ENCODE peak calls at places on chromosomes 12 and 14, in seven cellular contexts. J is stomach, X is K562, E is tibial nerve, W is ovary, R is transverse colon, D is suprapubic skin. S is an unnamed sample. For H3K9me3, the result is how much of the 10 kb centered on the place peaks cover.

GRCh38 chr14:51823706-51824105 is 36.7 kb upstream of the GNG2 start:
- DNase-seq in J (no peak), X (no peak), E (no peak), W (no peak), R (no peak), D (no peak), S (no peak)

GRCh38 chr12:62291888-62292760 is 31.9 kb downstream of the USP15 start:
- DNase-seq in J (no peak), X (no peak), E (no peak), W (no peak), R (no peak), D (no peak), S (no peak)

GRCh38 chr12:6161124-6161882 is 36.8 kb upstream of the VWF start:
- DNase-seq in J (no peak), X (no peak), E (no peak), W (no peak), R (no peak), D (no peak), S (no peak)

GRCh38 chr12:69389836-69390235 is 30.3 kb downstream of the YEATS4 start:
- DNase-seq in J (no peak), X (no peak), E (no peak), W (no peak), R (no peak), D (no peak), S (no peak)

GRCh38 chr12:124399622-124400021 is 104.7 kb downstream of the RFLNA start:
- DNase-seq in J (no peak), X (peak), E (no peak), W (peak), R (peak), D (no peak), S (no peak)

GRCh38 chr14:71725802-71726638 is 206.2 kb upstream of the RGS6 start:
- DNase-seq in J (no peak), X (no peak), E (no peak), W (no peak), R (no peak), D (no peak), S (no peak)

GRCh38 chr12:14902465-14902864 is 16.8 kb upstream of the MGP start:
- DNase-seq in J (no peak), X (no peak), E (no peak), W (no peak), R (no peak), D (no peak), S (no peak)

GRCh38 chr12:121803861-121804416 is at the start of gene SETD1B:
- DNase-seq in J (peak), X (peak), E (no peak), W (peak), R (peak), D (peak), S (peak)

GRCh38 chr12:31855427-31855826 is 103.8 kb upstream of the RESF1 start:
- DNase-seq in J (no peak), X (no peak), E (no peak), W (no peak), R (no peak), D (no peak), S (no peak)

GRCh38 chr12:31850268-31850667 is 108.9 kb upstream of the RESF1 start:
- DNase-seq in J (no peak), X (no peak), E (no peak), W (no peak), R (no peak), D (no peak), S (no peak)

GRCh38 chr12:31853520-31853919 is 105.7 kb upstream of the RESF1 start:
- DNase-seq in J (no peak), X (no peak), E (no peak), W (no peak), R (no peak), D (no peak), S (no peak)

GRCh38 chr12:31849090-31849687 is 110.0 kb upstream of the RESF1 start:
- DNase-seq in J (no peak), X (peak), E (no peak), W (no peak), R (no peak), D (no peak), S (no peak)

DNA sequence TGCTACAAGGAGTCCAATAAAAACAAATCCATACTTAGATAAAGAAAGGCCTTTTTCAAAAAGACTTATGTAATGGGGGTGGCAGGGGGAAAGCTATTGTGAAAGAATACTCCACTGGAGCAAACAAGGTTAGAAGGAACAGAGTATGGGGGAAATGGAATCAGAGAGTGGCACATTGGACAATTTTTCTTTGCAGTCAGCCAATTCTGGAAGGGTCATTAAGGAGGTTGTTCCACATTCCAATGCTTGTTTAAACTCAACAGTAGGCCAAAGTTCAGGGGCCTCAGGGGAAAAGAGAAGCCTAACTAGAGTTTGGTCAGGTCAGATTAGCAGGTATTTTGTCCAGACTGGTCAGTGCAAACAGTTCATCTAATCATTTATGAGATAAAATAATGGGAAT is 105.2 kb upstream of the RESF1 start:
- DNase-seq in J (no peak), X (no peak), E (no peak), W (no peak), R (no peak), D (no peak), S (no peak)
- TF ChIP-seq EP300 in J (no peak), X (no peak), E (no peak), W (no peak), R (no peak), D (no peak), S (no peak)

GRCh38 chr14:28821993-28822392 is 55.4 kb downstream of the FOXG1 start:
- DNase-seq in J (no peak), X (no peak), E (no peak), W (no peak), R (no peak), D (no peak), S (no peak)
- H3K9me3 ChIP-seq in J (under half), X (under half), E (under half), W (under half), R (under half), D (under half), S (under half)

GRCh38 chr14:69535230-69535848 is 39.3 kb downstream of the CCDC177 start:
- DNase-seq in J (peak), X (peak), E (no peak), W (peak), R (peak), D (no peak), S (no peak)
- TF ChIP-seq CTCF in J (peak), X (peak), E (peak), W (no peak), R (peak), D (peak), S (no peak)

GRCh38 chr12:67773896-67774295 is 125.4 kb downstream of the DYRK2 start:
- DNase-seq in J (no peak), X (no peak), E (no peak), W (no peak), R (no peak), D (no peak), S (no peak)

GRCh38 chr12:67774983-67775587 is 126.5 kb downstream of the DYRK2 start:
- DNase-seq in J (no peak), X (no peak), E (no peak), W (no peak), R (no peak), D (no peak), S (no peak)

GRCh38 chr12:67772276-67773169 is 124.0 kb downstream of the DYRK2 start:
- DNase-seq in J (no peak), X (no peak), E (no peak), W (no peak), R (no peak), D (no peak), S (peak)
- TF ChIP-seq EP300 in J (no peak), X (no peak), E (no peak), W (no peak), R (no peak), D (no peak), S (no peak)

DNA sequence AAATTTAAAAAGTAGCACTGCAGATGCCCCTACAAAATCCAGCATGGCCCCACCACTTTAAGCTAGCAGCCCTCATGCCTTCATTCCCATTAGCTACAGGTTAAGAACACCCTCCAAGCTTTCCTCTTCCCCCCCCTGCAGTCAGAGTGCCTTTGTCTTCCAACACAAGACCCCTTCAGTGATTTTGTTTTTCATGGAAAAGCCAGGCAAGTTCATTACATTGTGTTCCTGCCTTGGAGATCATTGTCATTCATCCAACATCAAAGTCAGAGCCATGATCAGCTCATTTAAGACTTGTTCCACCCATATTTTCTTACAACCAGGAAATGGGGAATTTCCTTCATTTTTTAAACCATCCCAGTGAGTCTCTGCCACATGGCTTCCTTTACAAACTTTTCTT is 765.5 kb downstream of the MED13L start:
- DNase-seq in J (no peak), X (no peak), E (no peak), W (no peak), R (no peak), D (no peak), S (no peak)
- H3K9me3 ChIP-seq in J (under half), X (under half), E (under half), W (under half), R (under half), D (under half), S (under half)

DNA sequence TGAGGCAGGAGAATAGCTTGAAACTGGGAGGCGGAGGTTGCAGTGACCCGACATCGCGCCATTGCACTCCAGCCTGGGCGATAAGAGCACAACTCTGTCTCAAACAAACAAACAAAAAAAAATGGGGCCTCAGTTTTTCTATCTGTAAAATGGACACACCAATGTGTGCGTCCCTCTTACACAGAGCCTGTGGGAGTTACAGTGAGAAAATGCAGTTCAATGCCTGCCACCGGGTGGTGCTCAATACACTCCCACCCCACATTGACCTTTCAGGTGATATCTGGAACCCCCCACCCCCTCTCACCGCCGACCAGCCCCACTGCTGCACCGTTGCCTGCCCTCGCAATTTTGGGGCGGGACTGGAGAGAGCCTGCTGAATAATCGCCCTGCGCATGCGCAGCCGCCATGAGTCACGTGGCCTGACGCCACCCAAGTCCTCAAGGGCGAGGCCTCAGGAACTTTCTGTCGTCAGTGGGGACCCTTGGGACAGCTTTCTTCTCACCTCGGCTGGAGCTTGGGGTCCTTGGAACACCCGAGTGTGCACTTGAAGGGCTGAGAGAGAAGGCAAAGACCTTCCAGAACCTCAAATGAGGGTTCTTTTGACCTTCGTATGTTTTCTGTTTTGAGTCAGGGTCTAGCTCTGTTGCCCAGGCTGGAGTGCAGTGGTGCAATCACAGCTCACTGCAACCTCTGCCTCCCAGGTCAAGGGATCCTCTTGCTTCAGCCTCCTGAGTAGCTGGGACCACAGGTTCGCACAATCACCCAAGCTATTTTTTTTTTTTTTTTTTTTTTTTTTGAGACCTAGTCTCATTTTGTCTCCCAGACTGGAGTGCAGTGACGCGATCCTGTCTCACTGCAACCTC is 14.6 kb upstream of the CABP1 start:
- DNase-seq in J (no peak), X (peak), E (no peak), W (no peak), R (no peak), D (no peak), S (no peak)
- TF ChIP-seq CTCF in J (no peak), X (no peak), E (no peak), W (no peak), R (peak), D (no peak), S (no peak)